ENCODE peak calls at places on chromosomes 12 and 14, in five cellular contexts. W, Y, H, U and D are unnamed samples.

GRCh38 chr12:32309811-32310755 is 89.3 kb upstream of the FGD4 start:
- DNase-seq in Y (no peak), W (no peak), H (peak), U (no peak), D (no peak)

GRCh38 chr14:53510281-53510912 is 357.3 kb upstream of the DDHD1 start:
- DNase-seq in U (no peak), Y (peak), H (peak), W (no peak), D (peak)

GRCh38 chr12:131555866-131556265 is 155.0 kb upstream of the SFSWAP start:
- DNase-seq in U (no peak), Y (no peak), H (no peak), W (no peak), D (no peak)

GRCh38 chr14:90344285-90344684 is 12.5 kb upstream of the NRDE2 start:
- DNase-seq in H (no peak), U (no peak), W (no peak), Y (no peak), D (no peak)

GRCh38 chr12:122523846-122524718 is 2.7 kb downstream of the RSRC2 start:
- DNase-seq in H (no peak), U (no peak), W (no peak), Y (no peak), D (no peak)

GRCh38 chr12:53078425-53079225 is 565 bp downstream of the SPRYD3 start:
- DNase-seq in U (no peak), W (no peak), Y (peak), H (no peak), D (no peak)

GRCh38 chr12:126404293-126404851 is 1339.1 kb downstream of the AACS start:
- DNase-seq in Y (peak), H (no peak), U (no peak), W (no peak), D (no peak)

GRCh38 chr12:88432536-88433462 is 147.5 kb downstream of the KITLG start:
- DNase-seq in W (no peak), U (no peak), Y (peak), H (peak), D (no peak)

GRCh38 chr12:46660276-46660675 is 165.5 kb downstream of the SLC38A4 start:
- DNase-seq in U (no peak), W (no peak), H (peak), Y (no peak), D (no peak)

GRCh38 chr14:29937116-29937515 is 9.5 kb upstream of the PRKD1 start:
- DNase-seq in H (no peak), Y (peak), U (no peak), W (no peak), D (no peak)

GRCh38 chr12:25131270-25131669 is 63.7 kb downstream of the DNAI7 start:
- DNase-seq in U (peak), Y (no peak), W (no peak), H (no peak), D (no peak)

GRCh38 chr12:48986720-48987291 is 8.7 kb downstream of the WNT1 start:
- DNase-seq in U (no peak), H (no peak), Y (no peak), W (no peak), D (no peak)
- TF ChIP-seq CTCF in U (no peak), H (no peak), Y (no peak), W (no peak), D (no peak)

GRCh38 chr12:75943730-75944096 is 87.9 kb downstream of the PHLDA1 start:
- DNase-seq in H (no peak), W (no peak), U (peak), Y (peak), D (no peak)
- H3K9ac ChIP-seq in H (no peak), W (no peak), U (peak), Y (peak), D (peak)

GRCh38 chr12:117114784-117115183 is 15.6 kb upstream of the TESC start:
- DNase-seq in H (no peak), Y (no peak), W (no peak), U (no peak), D (no peak)

GRCh38 chr12:117121456-117121855 is 22.2 kb upstream of the TESC start:
- DNase-seq in H (no peak), W (no peak), Y (no peak), U (no peak), D (no peak)

GRCh38 chr12:117119592-117120198 is 20.5 kb upstream of the TESC start:
- DNase-seq in H (no peak), W (no peak), U (peak), Y (peak), D (no peak)

GRCh38 chr12:117120787-117121186 is 21.6 kb upstream of the TESC start:
- DNase-seq in H (no peak), W (no peak), Y (no peak), U (no peak), D (no peak)

GRCh38 chr12:117118838-117119591 is 19.8 kb upstream of the TESC start:
- DNase-seq in U (peak), Y (no peak), W (no peak), H (no peak), D (no peak)
- H3K27ac ChIP-seq in U (no peak), Y (no peak), W (no peak), H (no peak), D (no peak)

GRCh38 chr14:43898709-43899108 is 608.4 kb downstream of the FSCB start:
- DNase-seq in W (no peak), H (peak), Y (peak), U (peak), D (no peak)

GRCh38 chr14:43900173-43900655 is 606.9 kb downstream of the FSCB start:
- DNase-seq in W (no peak), Y (no peak), U (peak), H (no peak), D (no peak)

GRCh38 chr14:43896044-43896443 is 611.0 kb downstream of the FSCB start:
- DNase-seq in U (peak), W (no peak), Y (no peak), H (no peak), D (no peak)

GRCh38 chr14:43894534-43894933 is 612.5 kb downstream of the FSCB start:
- DNase-seq in H (peak), U (no peak), W (no peak), Y (peak), D (no peak)
- TF ChIP-seq CTCF in H (peak), U (peak), W (peak), Y (peak), D (peak)

DNA sequence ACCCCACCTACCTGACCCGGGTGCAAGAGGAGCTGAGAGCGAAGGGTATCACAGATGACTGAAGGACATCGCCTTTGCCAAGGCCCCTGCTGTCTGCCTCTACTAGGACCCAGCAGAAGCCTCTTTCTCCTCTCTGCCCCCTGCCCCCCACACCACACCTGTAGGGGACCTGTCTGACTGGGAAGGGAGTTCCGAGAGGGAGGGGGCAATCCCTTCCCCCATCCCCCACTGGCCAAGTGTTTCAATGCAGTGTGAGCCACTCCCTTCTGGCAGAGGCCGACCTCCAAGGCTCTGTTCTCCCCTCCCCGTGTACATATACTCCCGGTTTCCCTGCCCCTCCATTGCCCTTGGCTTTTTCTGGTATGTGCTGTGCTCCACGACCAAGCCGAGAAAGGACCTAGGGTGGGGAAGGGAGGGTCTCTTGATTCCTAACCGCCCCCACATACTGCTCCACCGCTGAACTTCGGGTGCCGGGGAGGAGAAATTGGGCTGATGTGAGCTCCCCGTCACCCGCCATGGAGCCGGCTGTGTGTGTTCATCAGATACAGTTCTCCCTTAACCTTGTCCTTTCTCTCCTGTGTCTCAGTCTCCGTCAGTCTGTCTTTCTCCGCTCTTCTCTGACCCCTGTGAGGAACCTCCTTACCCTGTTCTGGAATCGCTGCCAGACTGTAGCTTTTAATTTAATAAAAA is 2.0 kb upstream of the ARHGEF25 start:
- DNase-seq in W (no peak), H (no peak), U (no peak), Y (no peak), D (no peak)
- H3K9ac ChIP-seq in W (no peak), H (no peak), U (no peak), Y (no peak), D (no peak)

GRCh38 chr12:90999518-90999917 is 5.3 kb downstream of the EPYC start:
- DNase-seq in U (no peak), Y (peak), W (no peak), H (no peak), D (no peak)
- H3K27ac ChIP-seq in U (no peak), Y (peak), W (no peak), H (no peak), D (no peak)